ENCODE peak calls at places on chromosomes 13 and 19, in ten cellular contexts. One of them, this sample, is unnamed.

GRCh38 chr19:15404097-15404779 is 14.6 kb downstream of the AKAP8L start:
- DNase-seq in GM20000: no peak
- DNase-seq in fibroblast of pulmonary artery: no peak
- DNase-seq in kidney epithelial cell: no peak
- DNase-seq in nephron progenitor cell: no peak
- DNase-seq in psoas muscle: no peak
- DNase-seq in neural crest cell: no peak
- DNase-seq in type B pancreatic cell: no peak
- DNase-seq in transverse colon: no peak
- DNase-seq in AG04450: no peak
- DNase-seq in this sample: no peak

GRCh38 chr13:109884462-109884861 is 98.1 kb upstream of the IRS2 start:
- DNase-seq in transverse colon: no peak
- DNase-seq in neural crest cell: no peak
- DNase-seq in nephron progenitor cell: no peak
- DNase-seq in fibroblast of pulmonary artery: no peak
- DNase-seq in GM20000: no peak
- DNase-seq in AG04450: no peak
- DNase-seq in psoas muscle: no peak
- DNase-seq in kidney epithelial cell: no peak
- DNase-seq in type B pancreatic cell: no peak
- DNase-seq in this sample: no peak

GRCh38 chr19:45499196-45500180 is 1.2 kb downstream of the PPM1N start:
- DNase-seq in type B pancreatic cell: no peak
- DNase-seq in psoas muscle: peak
- DNase-seq in fibroblast of pulmonary artery: no peak
- DNase-seq in neural crest cell: peak
- DNase-seq in nephron progenitor cell: peak
- DNase-seq in kidney epithelial cell: no peak
- DNase-seq in transverse colon: peak
- DNase-seq in GM20000: peak
- DNase-seq in AG04450: no peak
- DNase-seq in this sample: peak

GRCh38 chr13:113652404-113653263 is 5.4 kb downstream of the ATP4B start:
- DNase-seq in kidney epithelial cell: no peak
- DNase-seq in fibroblast of pulmonary artery: no peak
- DNase-seq in psoas muscle: no peak
- DNase-seq in nephron progenitor cell: no peak
- DNase-seq in neural crest cell: no peak
- DNase-seq in AG04450: no peak
- DNase-seq in GM20000: no peak
- DNase-seq in type B pancreatic cell: peak
- DNase-seq in transverse colon: peak
- DNase-seq in this sample: no peak

GRCh38 chr19:56764296-56764695 is 76.2 kb downstream of the PEG3 start:
- DNase-seq in type B pancreatic cell: no peak
- DNase-seq in AG04450: no peak
- DNase-seq in GM20000: no peak
- DNase-seq in psoas muscle: no peak
- DNase-seq in kidney epithelial cell: no peak
- DNase-seq in neural crest cell: no peak
- DNase-seq in fibroblast of pulmonary artery: no peak
- DNase-seq in nephron progenitor cell: no peak
- DNase-seq in transverse colon: no peak
- DNase-seq in this sample: no peak

GRCh38 chr13:91946498-91947070 is 548.2 kb downstream of the GPC5 start:
- DNase-seq in fibroblast of pulmonary artery: peak
- DNase-seq in kidney epithelial cell: peak
- DNase-seq in type B pancreatic cell: no peak
- DNase-seq in psoas muscle: no peak
- DNase-seq in transverse colon: no peak
- DNase-seq in GM20000: peak
- DNase-seq in neural crest cell: peak
- DNase-seq in nephron progenitor cell: peak
- DNase-seq in AG04450: no peak
- DNase-seq in this sample: peak

GRCh38 chr13:50162001-50162400 is 146.8 kb downstream of the KCNRG start:
- DNase-seq in GM20000: no peak
- DNase-seq in neural crest cell: no peak
- DNase-seq in type B pancreatic cell: no peak
- DNase-seq in nephron progenitor cell: no peak
- DNase-seq in kidney epithelial cell: peak
- DNase-seq in AG04450: no peak
- DNase-seq in transverse colon: no peak
- DNase-seq in psoas muscle: no peak
- DNase-seq in fibroblast of pulmonary artery: no peak
- DNase-seq in this sample: no peak

GRCh38 chr19:21617740-21618339 is 112.4 kb downstream of the ZNF429 start:
- DNase-seq in neural crest cell: no peak
- DNase-seq in kidney epithelial cell: no peak
- DNase-seq in psoas muscle: no peak
- DNase-seq in transverse colon: no peak
- DNase-seq in AG04450: no peak
- DNase-seq in type B pancreatic cell: no peak
- DNase-seq in nephron progenitor cell: no peak
- DNase-seq in GM20000: no peak
- DNase-seq in fibroblast of pulmonary artery: no peak
- DNase-seq in this sample: no peak

GRCh38 chr13:34469212-34469983 is 472.7 kb upstream of the NBEA start:
- DNase-seq in nephron progenitor cell: no peak
- DNase-seq in transverse colon: no peak
- DNase-seq in kidney epithelial cell: no peak
- DNase-seq in GM20000: no peak
- DNase-seq in AG04450: no peak
- DNase-seq in type B pancreatic cell: no peak
- DNase-seq in neural crest cell: no peak
- DNase-seq in fibroblast of pulmonary artery: peak
- DNase-seq in psoas muscle: no peak
- DNase-seq in this sample: no peak

DNA sequence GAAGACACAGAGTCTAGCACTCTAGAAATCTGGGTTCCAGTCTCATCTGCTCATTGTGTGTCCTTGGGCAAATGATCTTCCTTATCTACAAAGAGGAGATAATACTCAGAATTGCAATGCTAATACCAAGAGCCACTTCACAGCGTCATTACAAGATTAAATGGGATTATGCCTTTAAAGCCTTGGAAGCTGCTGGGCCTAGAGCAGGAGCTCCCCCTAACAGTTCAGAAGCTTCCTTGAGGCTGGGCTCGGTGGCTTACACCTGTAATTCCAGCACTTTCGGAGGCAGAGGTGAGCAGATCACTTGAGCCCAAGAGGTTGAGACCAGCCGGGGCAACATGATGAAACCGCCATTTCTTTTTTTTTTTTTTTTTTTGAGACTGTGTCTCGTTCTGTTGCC is 27.6 kb downstream of the AP2S1 start:
- DNase-seq in psoas muscle: no peak
- DNase-seq in transverse colon: no peak
- DNase-seq in kidney epithelial cell: no peak
- DNase-seq in fibroblast of pulmonary artery: no peak
- DNase-seq in neural crest cell: no peak
- DNase-seq in nephron progenitor cell: no peak
- DNase-seq in GM20000: no peak
- DNase-seq in AG04450: no peak
- DNase-seq in type B pancreatic cell: no peak
- DNase-seq in this sample: peak
- TF ChIP-seq CTCF in psoas muscle: no peak
- TF ChIP-seq CTCF in transverse colon: no peak
- TF ChIP-seq CTCF in kidney epithelial cell: no peak
- TF ChIP-seq CTCF in fibroblast of pulmonary artery: no peak
- TF ChIP-seq CTCF in neural crest cell: no peak
- TF ChIP-seq CTCF in nephron progenitor cell: no peak
- TF ChIP-seq CTCF in GM20000: no peak
- TF ChIP-seq CTCF in AG04450: no peak
- TF ChIP-seq CTCF in type B pancreatic cell: no peak
- TF ChIP-seq CTCF in this sample: peak

DNA sequence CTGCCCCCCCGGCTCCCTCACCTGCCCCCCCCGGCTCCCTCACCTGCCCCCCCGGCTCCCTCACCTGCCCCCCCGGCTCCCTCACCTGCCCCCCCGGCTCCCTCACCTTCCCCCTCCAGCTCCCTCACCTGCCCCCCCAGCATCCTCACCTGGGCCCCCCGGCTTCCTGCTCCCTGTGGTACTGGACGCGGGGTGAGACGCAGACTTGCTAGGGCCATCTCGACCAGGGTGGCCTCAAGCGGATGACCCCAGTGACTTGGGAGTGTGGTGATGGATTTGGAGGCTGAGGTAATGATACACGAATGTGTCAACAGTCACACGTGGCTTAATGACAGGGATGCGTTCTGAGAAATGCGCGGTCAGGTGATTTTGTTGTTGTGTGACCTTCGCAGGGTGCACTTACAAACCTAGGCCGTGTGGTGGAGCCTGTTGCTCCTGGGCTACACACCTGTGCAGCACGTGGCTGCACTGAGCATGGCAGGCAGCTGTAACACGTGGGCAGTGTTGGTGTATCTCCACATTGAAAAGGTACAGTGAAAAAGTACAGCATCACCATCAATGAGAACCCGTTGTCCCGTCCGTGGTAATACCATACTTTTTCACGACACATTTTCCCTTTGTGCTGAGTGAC is 197.8 kb downstream of the TEX29 start:
- DNase-seq in GM20000: no peak
- DNase-seq in nephron progenitor cell: no peak
- DNase-seq in psoas muscle: no peak
- DNase-seq in type B pancreatic cell: peak
- DNase-seq in neural crest cell: no peak
- DNase-seq in AG04450: no peak
- DNase-seq in kidney epithelial cell: no peak
- DNase-seq in fibroblast of pulmonary artery: no peak
- DNase-seq in transverse colon: no peak
- DNase-seq in this sample: no peak
- TF ChIP-seq CTCF in GM20000: no peak
- TF ChIP-seq CTCF in nephron progenitor cell: no peak
- TF ChIP-seq CTCF in psoas muscle: no peak
- TF ChIP-seq CTCF in type B pancreatic cell: peak
- TF ChIP-seq CTCF in neural crest cell: no peak
- TF ChIP-seq CTCF in AG04450: no peak
- TF ChIP-seq CTCF in kidney epithelial cell: no peak
- TF ChIP-seq CTCF in fibroblast of pulmonary artery: no peak
- TF ChIP-seq CTCF in transverse colon: no peak
- TF ChIP-seq CTCF in this sample: no peak

DNA sequence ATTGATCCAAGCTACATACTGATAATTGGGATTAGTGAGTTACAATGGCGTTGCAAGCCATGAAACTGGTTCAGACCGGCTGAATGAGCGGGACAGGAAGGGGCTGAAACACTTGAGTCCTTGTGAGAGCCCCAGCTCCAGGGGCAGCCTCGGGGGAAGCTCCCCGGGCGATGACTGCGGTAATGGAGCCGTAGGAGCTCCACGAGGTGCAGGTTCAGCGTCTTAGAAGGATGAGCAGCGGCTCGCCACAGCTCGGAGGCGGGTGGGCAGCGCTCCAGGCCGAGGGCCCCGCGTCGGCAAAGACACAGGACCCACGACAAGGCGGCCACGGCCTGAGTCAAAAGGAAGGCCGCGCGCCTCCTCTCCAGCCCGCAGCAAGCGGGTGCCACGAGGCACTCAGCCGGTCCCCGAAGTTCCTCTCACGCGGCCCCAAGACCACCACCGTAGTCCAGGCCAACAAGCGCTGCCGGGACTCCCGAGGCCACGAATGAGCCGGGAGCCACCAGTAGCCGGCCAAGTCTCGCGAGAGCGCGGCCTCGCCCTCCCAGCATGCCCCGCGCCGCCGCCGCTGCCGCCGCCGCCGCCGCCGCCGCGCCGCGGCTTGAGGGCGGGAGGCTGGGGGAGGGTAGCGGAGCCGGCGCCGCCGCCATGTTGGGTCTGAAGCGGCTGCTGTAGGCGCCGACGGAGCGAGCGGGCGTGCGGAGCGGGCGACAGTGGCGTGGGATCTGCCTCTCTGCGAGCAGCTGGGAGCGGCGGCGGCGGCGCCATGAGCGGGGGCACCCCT is at the start of gene LSM14A:
- DNase-seq in GM20000: peak
- DNase-seq in type B pancreatic cell: peak
- DNase-seq in AG04450: peak
- DNase-seq in nephron progenitor cell: peak
- DNase-seq in kidney epithelial cell: peak
- DNase-seq in fibroblast of pulmonary artery: peak
- DNase-seq in neural crest cell: peak
- DNase-seq in transverse colon: peak
- DNase-seq in psoas muscle: peak
- DNase-seq in this sample: peak
- TF ChIP-seq CTCF in GM20000: no peak
- TF ChIP-seq CTCF in type B pancreatic cell: no peak
- TF ChIP-seq CTCF in AG04450: no peak
- TF ChIP-seq CTCF in nephron progenitor cell: no peak
- TF ChIP-seq CTCF in kidney epithelial cell: no peak
- TF ChIP-seq CTCF in fibroblast of pulmonary artery: no peak
- TF ChIP-seq CTCF in neural crest cell: no peak
- TF ChIP-seq CTCF in transverse colon: no peak
- TF ChIP-seq CTCF in psoas muscle: no peak
- TF ChIP-seq CTCF in this sample: no peak

DNA sequence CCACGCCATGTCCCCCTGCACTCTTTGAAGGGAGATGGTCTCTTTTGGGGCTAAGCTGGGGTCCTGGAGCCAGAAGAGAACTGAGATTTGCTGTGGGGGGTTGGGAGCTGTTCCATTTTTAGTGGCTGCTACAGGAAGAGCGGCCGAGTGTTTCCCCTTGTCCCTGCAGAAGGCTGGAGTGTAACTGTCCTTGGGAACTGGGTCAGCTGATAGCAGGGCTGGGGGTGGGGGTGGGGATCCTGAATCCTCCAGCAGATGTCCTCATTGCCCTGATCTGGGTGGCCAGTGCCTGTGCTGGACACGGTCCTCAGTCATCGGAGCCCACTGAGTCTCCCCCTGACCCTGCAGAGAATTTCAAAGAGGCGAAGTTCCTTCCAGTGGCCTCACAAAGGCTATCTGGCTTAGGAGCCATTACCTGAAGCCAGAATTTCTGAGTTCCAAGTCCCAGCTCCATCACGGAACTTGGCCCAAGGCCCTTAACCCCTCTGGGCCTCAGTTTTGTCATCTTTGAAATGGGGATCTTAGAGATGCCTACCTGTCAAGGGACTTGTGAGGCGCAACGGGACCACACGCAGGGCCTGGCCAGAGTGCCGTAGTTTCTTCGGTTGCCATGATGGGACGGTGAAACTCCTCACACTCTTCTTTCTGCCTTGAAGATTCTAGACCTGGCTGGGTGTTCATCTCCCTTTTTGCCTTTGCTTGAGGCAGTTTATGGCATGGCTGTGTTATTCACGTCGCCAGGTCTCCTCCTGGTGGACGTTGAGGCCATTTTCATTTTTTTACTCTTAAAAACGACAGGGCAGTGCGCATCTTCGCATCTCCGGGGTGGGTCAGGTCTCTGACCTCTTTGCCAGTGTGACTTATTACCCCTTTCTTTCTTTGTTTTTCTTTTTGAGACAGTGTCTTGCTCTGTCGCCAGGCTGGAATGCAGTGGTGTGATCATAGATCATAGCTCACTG is 51.9 kb downstream of the DNM2 start:
- DNase-seq in kidney epithelial cell: no peak
- DNase-seq in neural crest cell: no peak
- DNase-seq in type B pancreatic cell: no peak
- DNase-seq in psoas muscle: peak
- DNase-seq in GM20000: no peak
- DNase-seq in AG04450: no peak
- DNase-seq in fibroblast of pulmonary artery: peak
- DNase-seq in transverse colon: peak
- DNase-seq in nephron progenitor cell: peak
- DNase-seq in this sample: no peak
- TF ChIP-seq CTCF in kidney epithelial cell: peak
- TF ChIP-seq CTCF in neural crest cell: peak
- TF ChIP-seq CTCF in type B pancreatic cell: peak
- TF ChIP-seq CTCF in psoas muscle: peak
- TF ChIP-seq CTCF in GM20000: no peak
- TF ChIP-seq CTCF in AG04450: peak
- TF ChIP-seq CTCF in fibroblast of pulmonary artery: no peak
- TF ChIP-seq CTCF in transverse colon: peak
- TF ChIP-seq CTCF in nephron progenitor cell: no peak
- TF ChIP-seq CTCF in this sample: peak

This sample was measured in D721Med.